ENCODE peak calls at places on chromosome 22, in five cellular contexts. O is upper lobe of left lung, H is HCT116, W is left ventricle myocardium inferior, Q is AG09309. I is an unnamed sample.

GRCh38 chr22:49971232-49972162 is 10.9 kb downstream of the PIM3 start:
- DNase-seq in Q (no peak), O (peak; percentile 97), H (no peak), W (peak; percentile 87), I (no peak)

GRCh38 chr22:25942126-25942988 is 200.4 kb downstream of the MYO18B start:
- DNase-seq in H (no peak), Q (no peak), W (no peak), O (no peak), I (no peak)

GRCh38 chr22:46175631-46176030 is 25.3 kb downstream of the PPARA start:
- DNase-seq in Q (peak; percentile 46), W (no peak), O (no peak), H (no peak), I (peak; percentile 44)

GRCh38 chr22:46803031-46803880 is 40.8 kb downstream of the TBC1D22A start:
- DNase-seq in Q (no peak), O (peak; percentile 87), H (peak; percentile 32), W (peak; percentile 51), I (no peak)

GRCh38 chr22:43110927-43111623 is 525 bp downstream of the BIK start:
- DNase-seq in Q (no peak), O (peak; percentile 91), W (no peak), H (no peak), I (no peak)

GRCh38 chr22:44384981-44385610 is 72.3 kb upstream of the SHISAL1 start:
- DNase-seq in W (no peak), O (peak; percentile 62), H (no peak), Q (no peak), I (no peak)

GRCh38 chr22:32587449-32587848 is 112.8 kb downstream of the FBXO7 start:
- DNase-seq in H (no peak), Q (peak; percentile 73), O (peak; percentile 10), W (no peak), I (no peak)

GRCh38 chr22:42922374-42923177 is 65.5 kb upstream of the ARFGAP3 start:
- DNase-seq in H (no peak), W (no peak), Q (no peak), O (peak; percentile 40), I (no peak)

GRCh38 chr22:44448271-44448780 is 49.7 kb downstream of the RTL6 start:
- DNase-seq in O (no peak), Q (peak; percentile 90), W (peak; percentile 76), H (no peak), I (peak; percentile 88)

GRCh38 chr22:44574057-44574456 is 76.0 kb upstream of the RTL6 start:
- DNase-seq in O (no peak), W (no peak), H (peak; percentile 19), Q (peak; percentile 74), I (peak; percentile 16)

GRCh38 chr22:37330200-37331033 is 48.1 kb downstream of the CYTH4 start:
- DNase-seq in O (peak; percentile 44), Q (peak; percentile 72), H (peak; percentile 96), W (no peak), I (no peak)
- TF ChIP-seq CTCF in O (no peak), Q (peak; percentile 13), H (peak; percentile 62), W (no peak), I (peak; percentile 40)

DNA sequence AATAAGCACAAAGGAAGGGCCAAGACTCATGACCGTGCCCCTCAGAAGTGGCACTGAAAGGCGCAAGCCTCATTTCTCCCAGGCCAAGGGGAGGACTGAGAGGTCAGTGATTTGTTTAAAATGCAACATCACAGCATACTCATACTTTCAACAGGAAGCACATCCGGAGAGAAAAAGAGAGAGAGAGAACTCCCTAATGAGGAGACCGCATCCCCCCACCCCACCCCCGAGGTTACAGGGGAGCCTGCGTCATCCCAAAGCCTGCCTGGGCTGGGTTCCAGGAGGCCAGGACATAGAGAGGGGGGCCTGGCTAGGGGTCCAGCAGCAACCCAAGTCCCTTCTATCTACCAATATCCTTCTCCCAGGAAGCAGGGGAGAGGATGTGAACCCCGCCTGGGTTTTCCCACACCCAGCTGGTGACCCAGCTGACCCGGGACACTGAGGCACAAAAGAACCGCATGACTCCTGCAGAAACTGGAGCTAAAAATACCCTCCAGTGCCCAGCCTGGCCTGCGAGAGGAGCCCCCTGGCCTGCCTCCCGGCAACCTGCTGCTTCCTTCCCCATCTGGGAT is 3.8 kb downstream of the CSNK1E start:
- DNase-seq in O (no peak), Q (peak; percentile 73), W (peak; percentile 78), H (no peak), I (peak; percentile 78)
- H3K4me3 ChIP-seq in O (peak overlapping the region; percentile 66), Q (peak overlapping the region; percentile 95), W (peak overlapping the region; percentile 83), H (no peak overlapping the region), I (peak overlapping the region; percentile 65)

GRCh38 chr22:34019190-34019845 is 99.0 kb upstream of the LARGE1 start:
- DNase-seq in Q (no peak), W (no peak), O (no peak), H (no peak), I (no peak)
- TF ChIP-seq CTCF in Q (no peak), W (no peak), O (no peak), H (no peak), I (no peak)

GRCh38 chr22:35903571-35904331 is 124.9 kb downstream of the RBFOX2 start:
- DNase-seq in Q (no peak), W (no peak), O (no peak), H (no peak), I (no peak)
- H3K4me3 ChIP-seq in Q (no peak overlapping the region), W (no peak overlapping the region), O (no peak overlapping the region), H (no peak overlapping the region), I (no peak overlapping the region)

GRCh38 chr22:37581534-37581933 is 1.6 kb upstream of the LGALS2 start:
- DNase-seq in H (no peak), Q (no peak), O (peak; percentile 69), W (peak; percentile 71), I (no peak)
- TF ChIP-seq CTCF in H (no peak), Q (no peak), O (no peak), W (no peak), I (no peak)

GRCh38 chr22:27934069-27934468 is 15.0 kb upstream of the PITPNB start:
- DNase-seq in W (no peak), Q (no peak), O (no peak), H (no peak), I (no peak)

GRCh38 chr22:27937453-27937852 is 18.4 kb upstream of the PITPNB start:
- DNase-seq in Q (no peak), O (no peak), H (no peak), W (no peak), I (no peak)

GRCh38 chr22:27935897-27936296 is 16.8 kb upstream of the PITPNB start:
- DNase-seq in O (no peak), H (no peak), Q (no peak), W (no peak), I (no peak)

GRCh38 chr22:27930246-27931060 is 11.4 kb upstream of the PITPNB start:
- DNase-seq in Q (no peak), W (no peak), H (no peak), O (no peak), I (no peak)

GRCh38 chr22:27933186-27933983 is 14.3 kb upstream of the PITPNB start:
- DNase-seq in O (no peak), H (no peak), W (no peak), Q (no peak), I (no peak)
- H3K4me3 ChIP-seq in O (no peak overlapping the region), H (no peak overlapping the region), W (peak overlapping the region; percentile 15), Q (no peak overlapping the region), I (no peak overlapping the region)

I was measured in AG04449.